ENCODE peak calls at places on chromosomes 1 and 21, in four cellular contexts. One of them, this sample, is unnamed. For H3K9me3, the result is how much of the 10 kb centered on the place peaks cover.

GRCh38 chr1:58045094-58045493 is 501.4 kb downstream of the OMA1 start:
- DNase-seq in testis: no peak
- DNase-seq in ascending aorta: no peak
- DNase-seq in left ventricle myocardium inferior: no peak
- DNase-seq in this sample: no peak

GRCh38 chr1:20342294-20343148 is 51.8 kb downstream of the VWA5B1 start:
- DNase-seq in testis: no peak
- DNase-seq in ascending aorta: no peak
- DNase-seq in left ventricle myocardium inferior: no peak
- DNase-seq in this sample: no peak

GRCh38 chr1:59994302-59995198 is 68.0 kb upstream of the CYP2J2 start:
- DNase-seq in testis: peak
- DNase-seq in ascending aorta: no peak
- DNase-seq in left ventricle myocardium inferior: no peak
- DNase-seq in this sample: no peak

GRCh38 chr1:29747136-29747670 is 510.9 kb downstream of the PTPRU start:
- DNase-seq in testis: no peak
- DNase-seq in ascending aorta: no peak
- DNase-seq in left ventricle myocardium inferior: no peak
- DNase-seq in this sample: no peak

GRCh38 chr1:39672551-39672947 is 642 bp upstream of the NT5C1A start:
- DNase-seq in testis: peak
- DNase-seq in ascending aorta: no peak
- DNase-seq in left ventricle myocardium inferior: no peak
- DNase-seq in this sample: peak

GRCh38 chr1:68293609-68294353 is 61.5 kb upstream of the WLS start:
- DNase-seq in testis: peak
- DNase-seq in ascending aorta: no peak
- DNase-seq in left ventricle myocardium inferior: peak
- DNase-seq in this sample: no peak

GRCh38 chr21:43335119-43335518 is 91.8 kb downstream of the SIK1 start:
- DNase-seq in testis: no peak
- DNase-seq in ascending aorta: no peak
- DNase-seq in left ventricle myocardium inferior: no peak
- DNase-seq in this sample: no peak

GRCh38 chr1:162397943-162398560 is 13.9 kb downstream of the SH2D1B start:
- DNase-seq in testis: no peak
- DNase-seq in ascending aorta: no peak
- DNase-seq in left ventricle myocardium inferior: no peak
- DNase-seq in this sample: no peak

GRCh38 chr1:201015551-201016091 is 7.9 kb downstream of the KIF21B start:
- DNase-seq in testis: no peak
- DNase-seq in ascending aorta: no peak
- DNase-seq in left ventricle myocardium inferior: no peak
- DNase-seq in this sample: peak

GRCh38 chr1:14340244-14340800 is 258.2 kb upstream of the KAZN start:
- DNase-seq in testis: no peak
- DNase-seq in ascending aorta: no peak
- DNase-seq in left ventricle myocardium inferior: no peak
- DNase-seq in this sample: no peak

GRCh38 chr1:214824758-214825157 is 221.8 kb downstream of the CENPF start:
- DNase-seq in testis: no peak
- DNase-seq in ascending aorta: no peak
- DNase-seq in left ventricle myocardium inferior: no peak
- DNase-seq in this sample: no peak

GRCh38 chr1:17289756-17290155 is 18.2 kb upstream of the PADI4 start:
- DNase-seq in testis: no peak
- DNase-seq in ascending aorta: no peak
- DNase-seq in left ventricle myocardium inferior: no peak
- DNase-seq in this sample: no peak

GRCh38 chr1:32486463-32487113 is 21.7 kb downstream of the ZBTB8B start:
- DNase-seq in testis: no peak
- DNase-seq in ascending aorta: no peak
- DNase-seq in left ventricle myocardium inferior: no peak
- DNase-seq in this sample: no peak

GRCh38 chr1:100028765-100029164 is 59.0 kb downstream of the SLC35A3 start:
- DNase-seq in testis: no peak
- DNase-seq in ascending aorta: no peak
- DNase-seq in left ventricle myocardium inferior: no peak
- DNase-seq in this sample: no peak

GRCh38 chr1:19468397-19468956 is 16.9 kb downstream of the CAPZB start:
- DNase-seq in testis: no peak
- DNase-seq in ascending aorta: no peak
- DNase-seq in left ventricle myocardium inferior: no peak
- DNase-seq in this sample: no peak

GRCh38 chr1:37647281-37647680 is 12.6 kb upstream of the RSPO1 start:
- DNase-seq in testis: no peak
- DNase-seq in ascending aorta: no peak
- DNase-seq in left ventricle myocardium inferior: no peak
- DNase-seq in this sample: no peak

GRCh38 chr1:39509360-39510009 is 18.0 kb downstream of the BMP8A start:
- DNase-seq in testis: peak
- DNase-seq in ascending aorta: no peak
- DNase-seq in left ventricle myocardium inferior: peak
- DNase-seq in this sample: peak

GRCh38 chr1:78649628-78650027 is at the start of gene IFI44:
- DNase-seq in testis: peak
- DNase-seq in ascending aorta: peak
- DNase-seq in left ventricle myocardium inferior: peak
- DNase-seq in this sample: no peak

GRCh38 chr1:224433041-224433670 is 1.4 kb downstream of the WDR26 start:
- DNase-seq in testis: peak
- DNase-seq in ascending aorta: no peak
- DNase-seq in left ventricle myocardium inferior: no peak
- DNase-seq in this sample: peak

GRCh38 chr1:182391028-182391361 is 595 bp downstream of the GLUL start:
- DNase-seq in testis: no peak
- DNase-seq in ascending aorta: no peak
- DNase-seq in left ventricle myocardium inferior: no peak
- DNase-seq in this sample: no peak

GRCh38 chr1:208525417-208525816 is 281.2 kb upstream of the PLXNA2 start:
- DNase-seq in testis: no peak
- DNase-seq in ascending aorta: no peak
- DNase-seq in left ventricle myocardium inferior: no peak
- DNase-seq in this sample: no peak

GRCh38 chr21:17472167-17472566 is 40.7 kb upstream of the CXADR start:
- DNase-seq in testis: no peak
- DNase-seq in ascending aorta: no peak
- DNase-seq in left ventricle myocardium inferior: no peak
- DNase-seq in this sample: no peak

GRCh38 chr1:23101101-23101827 is 67.4 kb downstream of the LUZP1 start:
- DNase-seq in testis: no peak
- DNase-seq in ascending aorta: no peak
- DNase-seq in left ventricle myocardium inferior: no peak
- DNase-seq in this sample: no peak

GRCh38 chr1:162753001-162753658 is 37.4 kb upstream of the HSD17B7 start:
- DNase-seq in testis: no peak
- DNase-seq in ascending aorta: no peak
- DNase-seq in left ventricle myocardium inferior: no peak
- DNase-seq in this sample: no peak

GRCh38 chr1:219573158-219573557 is 39.7 kb downstream of the ZC3H11B start:
- DNase-seq in testis: no peak
- DNase-seq in ascending aorta: no peak
- DNase-seq in left ventricle myocardium inferior: no peak
- DNase-seq in this sample: no peak

GRCh38 chr1:92484472-92485373 is 2.0 kb downstream of the GFI1 start:
- DNase-seq in testis: peak
- DNase-seq in ascending aorta: no peak
- DNase-seq in left ventricle myocardium inferior: no peak
- DNase-seq in this sample: peak

GRCh38 chr1:95086949-95087533 is 14.3 kb upstream of the ALG14 start:
- DNase-seq in testis: peak
- DNase-seq in ascending aorta: no peak
- DNase-seq in left ventricle myocardium inferior: no peak
- DNase-seq in this sample: no peak

GRCh38 chr1:9798236-9799130 is 25.3 kb downstream of the CLSTN1 start:
- DNase-seq in testis: no peak
- DNase-seq in ascending aorta: no peak
- DNase-seq in left ventricle myocardium inferior: no peak
- DNase-seq in this sample: no peak

GRCh38 chr1:209733409-209734192 is 22.3 kb upstream of the TRAF3IP3 start:
- DNase-seq in testis: no peak
- DNase-seq in ascending aorta: no peak
- DNase-seq in left ventricle myocardium inferior: no peak
- DNase-seq in this sample: no peak

GRCh38 chr1:163730366-163730765 is 408.6 kb downstream of the NUF2 start:
- DNase-seq in testis: no peak
- DNase-seq in ascending aorta: no peak
- DNase-seq in left ventricle myocardium inferior: no peak
- DNase-seq in this sample: no peak

GRCh38 chr1:214416417-214417212 is 134.8 kb downstream of the PTPN14 start:
- DNase-seq in testis: no peak
- DNase-seq in ascending aorta: no peak
- DNase-seq in left ventricle myocardium inferior: no peak
- DNase-seq in this sample: no peak

GRCh38 chr21:26199471-26199870 is 28.9 kb upstream of the APP start:
- DNase-seq in testis: no peak
- DNase-seq in ascending aorta: no peak
- DNase-seq in left ventricle myocardium inferior: no peak
- DNase-seq in this sample: no peak

GRCh38 chr1:160646711-160647328 is at the start of gene SLAMF1:
- DNase-seq in testis: no peak
- DNase-seq in ascending aorta: no peak
- DNase-seq in left ventricle myocardium inferior: no peak
- DNase-seq in this sample: no peak

GRCh38 chr1:226733876-226734414 is 5.1 kb downstream of the ITPKB start:
- DNase-seq in testis: no peak
- DNase-seq in ascending aorta: no peak
- DNase-seq in left ventricle myocardium inferior: no peak
- DNase-seq in this sample: no peak

GRCh38 chr1:226734611-226735153 is 4.4 kb downstream of the ITPKB start:
- DNase-seq in testis: no peak
- DNase-seq in ascending aorta: no peak
- DNase-seq in left ventricle myocardium inferior: no peak
- DNase-seq in this sample: no peak

GRCh38 chr1:226732856-226733291 is 6.2 kb downstream of the ITPKB start:
- DNase-seq in testis: no peak
- DNase-seq in ascending aorta: no peak
- DNase-seq in left ventricle myocardium inferior: no peak
- DNase-seq in this sample: no peak

GRCh38 chr1:226731257-226731893 is 7.7 kb downstream of the ITPKB start:
- DNase-seq in testis: no peak
- DNase-seq in ascending aorta: no peak
- DNase-seq in left ventricle myocardium inferior: no peak
- DNase-seq in this sample: no peak

DNA sequence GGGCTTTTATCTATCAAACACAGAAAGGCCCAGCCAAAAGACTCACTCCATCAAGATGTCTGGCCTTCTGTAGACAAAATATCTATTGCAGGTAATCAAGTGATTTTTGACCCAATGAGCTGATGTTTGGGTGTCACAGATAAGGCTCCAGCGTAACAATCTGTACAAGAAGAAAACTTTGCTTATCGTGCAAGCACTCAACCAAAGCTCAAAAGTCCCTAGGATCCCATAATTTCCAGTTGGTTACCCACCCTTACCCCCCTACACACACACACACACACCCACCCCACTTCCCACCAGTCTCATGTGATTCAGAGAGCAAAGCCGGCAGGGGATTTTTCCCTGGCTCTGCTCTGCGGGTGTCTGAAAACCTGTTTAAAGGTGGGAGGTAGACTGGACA is 5.8 kb downstream of the ITPKB start:
- DNase-seq in testis: no peak
- DNase-seq in ascending aorta: no peak
- DNase-seq in left ventricle myocardium inferior: no peak
- DNase-seq in this sample: no peak
- H3K4me3 ChIP-seq in testis: no peak
- H3K4me3 ChIP-seq in ascending aorta: peak
- H3K4me3 ChIP-seq in left ventricle myocardium inferior: peak
- H3K4me3 ChIP-seq in this sample: no peak

DNA sequence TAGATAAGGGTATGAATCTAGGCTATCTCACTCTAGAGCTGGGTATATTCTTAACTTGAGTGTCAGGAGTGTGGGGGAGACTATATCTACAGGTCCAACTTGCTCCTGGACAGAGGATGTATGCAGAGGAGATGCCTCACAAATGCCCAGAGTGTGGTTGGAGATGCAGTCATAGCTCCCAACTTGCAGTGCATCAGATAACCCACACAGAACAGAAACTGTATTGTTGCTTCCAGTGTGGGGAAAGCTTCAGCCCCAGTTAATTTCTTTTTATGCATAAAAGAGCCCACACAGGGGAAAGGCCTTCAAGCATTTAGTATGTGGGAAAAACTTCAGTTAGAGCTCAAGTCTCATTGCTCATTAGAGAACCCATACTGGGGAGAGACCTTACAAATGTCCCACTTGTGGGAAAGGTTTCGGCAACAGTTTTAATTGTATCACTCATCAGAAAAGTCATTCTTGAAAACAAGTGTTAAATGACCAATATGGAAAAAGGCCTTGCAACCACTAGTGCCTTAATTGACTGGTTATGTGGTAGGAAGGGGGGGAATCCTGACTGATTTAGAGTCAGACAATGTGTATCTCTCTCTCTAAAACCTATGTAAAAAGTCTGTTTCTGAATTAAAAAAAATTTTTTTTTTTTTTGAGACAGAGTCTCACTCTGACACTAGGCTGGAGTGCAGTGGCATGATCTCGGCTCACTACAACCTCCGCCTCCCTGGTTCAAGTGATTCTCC is 67.9 kb downstream of the EBNA1BP2 start:
- DNase-seq in testis: no peak
- DNase-seq in ascending aorta: no peak
- DNase-seq in left ventricle myocardium inferior: no peak
- DNase-seq in this sample: no peak
- H3K9me3 ChIP-seq in testis: under half
- H3K9me3 ChIP-seq in ascending aorta: under half
- H3K9me3 ChIP-seq in left ventricle myocardium inferior: under half
- H3K9me3 ChIP-seq in this sample: under half

GRCh38 chr1:154478639-154479038 is 23.4 kb upstream of the TDRD10 start:
- DNase-seq in testis: no peak
- DNase-seq in ascending aorta: no peak
- DNase-seq in left ventricle myocardium inferior: no peak
- DNase-seq in this sample: no peak
- TF ChIP-seq CTCF in testis: no peak
- TF ChIP-seq CTCF in ascending aorta: no peak
- TF ChIP-seq CTCF in left ventricle myocardium inferior: no peak
- TF ChIP-seq CTCF in this sample: no peak

DNA sequence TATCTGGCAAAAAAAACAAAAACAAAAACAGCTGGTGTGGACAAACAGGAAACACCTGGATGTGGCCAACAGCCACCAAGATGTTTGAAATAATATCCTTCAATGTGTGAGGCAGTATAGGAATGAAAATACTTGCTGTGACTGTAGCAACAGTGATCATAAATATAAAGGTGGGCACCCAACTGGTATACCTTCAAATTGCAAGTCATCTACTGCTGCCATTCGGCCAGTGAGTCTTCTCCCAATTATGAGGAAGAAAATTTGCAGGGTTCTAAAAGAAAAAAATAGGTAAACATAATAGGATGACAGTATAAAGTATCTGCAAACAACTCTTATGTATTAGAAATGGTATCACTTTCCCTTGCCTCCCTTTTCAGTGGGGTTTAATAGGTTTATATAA is 881 bp downstream of the YIPF1 start:
- DNase-seq in testis: no peak
- DNase-seq in ascending aorta: no peak
- DNase-seq in left ventricle myocardium inferior: no peak
- DNase-seq in this sample: no peak
- H3K4me3 ChIP-seq in testis: no peak
- H3K4me3 ChIP-seq in ascending aorta: peak
- H3K4me3 ChIP-seq in left ventricle myocardium inferior: peak
- H3K4me3 ChIP-seq in this sample: no peak

This sample was measured in WERI-Rb-1.